ENCODE peak calls at places on chromosomes 2 and 18, in six cellular contexts. U, V, P, L, J and O are unnamed samples.

GRCh38 chr18:26004827-26005226 is 85.6 kb downstream of the SS18 start:
- DNase-seq in L (no peak), J (no peak), P (no peak), U (no peak), V (no peak), O (no peak)

GRCh38 chr2:191927319-191927867 is 80.5 kb upstream of the CAVIN2 start:
- DNase-seq in L (no peak), P (no peak), J (no peak), U (peak), V (peak), O (no peak)

GRCh38 chr2:151114934-151115333 is 146.7 kb downstream of the RBM43 start:
- DNase-seq in V (no peak), J (no peak), L (no peak), P (no peak), U (no peak), O (no peak)

GRCh38 chr2:22355816-22356433 is 1029.1 kb upstream of the KLHL29 start:
- DNase-seq in L (peak), V (peak), J (peak), U (no peak), P (peak), O (peak)

GRCh38 chr2:57516740-57517340 is 529.8 kb upstream of the VRK2 start:
- DNase-seq in U (peak), J (no peak), P (no peak), L (no peak), V (no peak), O (no peak)

GRCh38 chr2:203225423-203226039 is 13.3 kb upstream of the CYP20A1 start:
- DNase-seq in U (peak), V (no peak), J (no peak), L (peak), P (no peak), O (no peak)

GRCh38 chr2:61962095-61962984 is 56.9 kb downstream of the COMMD1 start:
- DNase-seq in V (no peak), L (no peak), J (no peak), P (no peak), U (no peak), O (no peak)

GRCh38 chr18:51559198-51559901 is 361.9 kb upstream of the MEX3C start:
- DNase-seq in P (no peak), U (no peak), J (no peak), L (no peak), V (no peak), O (no peak)

GRCh38 chr2:229849073-229849472 is 72.7 kb downstream of the TRIP12 start:
- DNase-seq in P (no peak), J (no peak), U (no peak), V (no peak), L (no peak), O (no peak)

GRCh38 chr18:63079114-63079513 is 240.5 kb downstream of the BCL2 start:
- DNase-seq in J (no peak), P (no peak), U (no peak), V (no peak), L (no peak), O (no peak)

GRCh38 chr2:219380926-219381325 is 6.8 kb downstream of the DNPEP start:
- DNase-seq in U (no peak), L (no peak), P (no peak), J (no peak), V (no peak), O (no peak)

GRCh38 chr2:61707984-61708852 is 145.6 kb downstream of the FAM161A start:
- DNase-seq in J (no peak), U (peak), P (no peak), L (peak), V (peak), O (no peak)

GRCh38 chr2:105615352-105615751 is 129.4 kb upstream of the NCK2 start:
- DNase-seq in L (no peak), P (no peak), V (no peak), U (no peak), J (no peak), O (no peak)

GRCh38 chr18:66640431-66640830 is 36.5 kb upstream of the CDH19 start:
- DNase-seq in L (no peak), J (no peak), V (no peak), P (no peak), U (no peak), O (no peak)

GRCh38 chr2:27262379-27263286 is at the start of gene SLC30A3:
- DNase-seq in U (no peak), P (peak), V (peak), L (peak), J (peak), O (peak)

GRCh38 chr18:67385455-67385854 is 131.1 kb downstream of the DSEL start:
- DNase-seq in U (peak), P (no peak), J (no peak), V (no peak), L (no peak), O (no peak)

GRCh38 chr2:88753833-88754584 is 62.5 kb downstream of the RPIA start:
- DNase-seq in L (no peak), U (no peak), V (no peak), J (no peak), P (no peak), O (no peak)

GRCh38 chr2:232134939-232135338 is 173.4 kb downstream of the DIS3L2 start:
- DNase-seq in P (no peak), V (no peak), U (no peak), J (no peak), L (no peak), O (no peak)

GRCh38 chr2:230893338-230893737 is 28.6 kb downstream of the ITM2C start:
- DNase-seq in L (no peak), P (no peak), V (no peak), J (peak), U (no peak), O (no peak)

GRCh38 chr2:163682695-163683094 is 53.1 kb downstream of the FIGN start:
- DNase-seq in V (no peak), L (no peak), U (peak), J (no peak), P (no peak), O (no peak)

GRCh38 chr2:197210450-197210849 is 100.1 kb downstream of the ANKRD44 start:
- DNase-seq in U (no peak), L (no peak), P (no peak), J (no peak), V (no peak), O (no peak)

GRCh38 chr2:222743263-222743865 is 71.9 kb downstream of the MOGAT1 start:
- DNase-seq in U (no peak), P (no peak), V (no peak), J (no peak), L (no peak), O (no peak)

GRCh38 chr2:168699834-168700417 is 102.5 kb upstream of the NOSTRIN start:
- DNase-seq in J (no peak), P (peak), U (peak), V (peak), L (no peak), O (peak)

GRCh38 chr2:175282300-175282699 is 100.8 kb upstream of the ATP5MC3 start:
- DNase-seq in U (peak), L (peak), P (no peak), J (no peak), V (no peak), O (no peak)

GRCh38 chr2:105545731-105546622 is 147.1 kb upstream of the FHL2 start:
- DNase-seq in P (peak), U (peak), L (peak), V (peak), J (no peak), O (no peak)

GRCh38 chr2:201978333-201978732 is 55.3 kb upstream of the FZD7 start:
- DNase-seq in P (no peak), U (no peak), L (no peak), J (no peak), V (no peak), O (no peak)

GRCh38 chr2:36568533-36569246 is 29.3 kb downstream of the FEZ2 start:
- DNase-seq in V (no peak), L (no peak), J (no peak), U (peak), P (no peak), O (no peak)

GRCh38 chr2:19851116-19851515 is 50.7 kb downstream of the TTC32 start:
- DNase-seq in P (no peak), V (no peak), L (no peak), J (no peak), U (no peak), O (no peak)
- TF ChIP-seq CTCF in P (no peak), V (no peak), L (no peak), J (no peak), U (peak), O (no peak)

DNA sequence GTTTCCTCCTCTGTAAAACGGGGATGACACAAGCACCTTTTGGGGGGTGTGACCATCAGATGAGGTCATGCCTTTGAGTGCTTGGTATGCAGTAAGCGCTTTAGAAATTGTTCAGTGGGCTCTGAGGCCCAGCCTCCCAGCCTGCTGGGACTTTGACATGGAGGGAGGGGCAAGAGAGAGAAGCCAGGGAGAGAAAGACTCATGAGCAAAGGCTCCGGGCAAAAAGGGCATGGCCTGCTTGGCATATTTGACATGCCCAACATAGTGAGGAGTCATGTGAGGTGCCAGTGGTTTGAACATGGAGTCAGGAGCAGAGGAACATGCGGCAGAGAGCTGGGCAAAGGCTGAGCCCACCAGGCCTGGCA is 14.0 kb downstream of the TNS1 start:
- DNase-seq in L (no peak), U (peak), J (no peak), P (no peak), V (no peak), O (no peak)
- TF ChIP-seq CTCF in L (peak), U (peak), J (no peak), P (no peak), V (no peak), O (no peak)

DNA sequence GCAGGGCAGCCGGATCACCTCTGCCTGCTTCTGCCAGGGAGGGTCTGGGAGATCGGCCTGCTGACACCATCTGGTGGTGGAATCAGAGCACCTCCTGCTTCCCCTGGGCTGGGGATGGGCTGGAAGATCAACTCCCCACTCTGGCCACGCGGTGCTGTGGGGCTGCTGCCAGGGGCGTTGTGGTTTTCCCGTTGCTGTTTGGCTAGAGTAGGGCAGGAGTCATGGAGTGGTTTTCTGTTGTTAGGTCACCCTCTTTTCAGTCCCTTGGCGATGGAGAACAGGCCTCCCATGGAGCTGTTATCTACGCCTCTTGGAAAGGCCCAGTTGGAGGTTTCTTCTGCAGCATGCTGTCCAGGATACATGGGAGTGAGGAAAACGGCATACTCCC is 15.2 kb downstream of the BCL2L11 start:
- DNase-seq in V (no peak), P (no peak), L (no peak), J (no peak), U (no peak), O (no peak)
- TF ChIP-seq CTCF in V (no peak), P (no peak), L (no peak), J (no peak), U (no peak), O (no peak)

GRCh38 chr2:113700186-113700841 is 56.1 kb downstream of the SLC35F5 start:
- DNase-seq in V (no peak), P (no peak), L (no peak), U (no peak), J (no peak), O (no peak)
- TF ChIP-seq CTCF in V (no peak), P (no peak), L (no peak), U (peak), J (no peak), O (no peak)

GRCh38 chr18:32360682-32361345 is 109.9 kb downstream of the GAREM1 start:
- DNase-seq in U (no peak), J (no peak), P (no peak), L (no peak), V (no peak), O (no peak)

GRCh38 chr18:32355896-32356295 is 114.8 kb downstream of the GAREM1 start:
- DNase-seq in V (no peak), J (no peak), L (no peak), P (no peak), U (no peak), O (no peak)

GRCh38 chr18:32362484-32362883 is 108.2 kb downstream of the GAREM1 start:
- DNase-seq in J (no peak), P (no peak), L (no peak), U (no peak), V (no peak), O (no peak)

GRCh38 chr18:32358529-32358928 is 112.2 kb downstream of the GAREM1 start:
- DNase-seq in V (no peak), J (no peak), P (no peak), L (no peak), U (no peak), O (no peak)

DNA sequence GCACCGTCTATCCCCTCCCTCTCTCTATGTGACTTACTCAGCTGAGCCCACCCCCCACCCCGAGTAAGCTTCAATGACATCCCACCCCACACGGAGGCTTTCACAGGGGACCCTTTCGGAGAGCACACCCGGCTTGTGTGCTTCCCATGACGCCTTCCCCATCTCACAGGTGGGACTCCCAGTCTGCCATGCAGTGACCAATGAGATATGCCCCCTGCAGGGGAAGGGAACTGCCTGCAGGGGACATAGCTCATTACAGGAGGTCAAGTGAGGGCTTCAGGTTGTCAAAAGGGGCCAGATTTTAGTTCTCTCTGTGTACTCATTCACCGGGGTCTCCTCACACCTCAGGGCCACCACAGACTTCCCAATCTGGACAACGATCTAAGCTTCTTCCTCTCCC is 112.6 kb downstream of the GAREM1 start:
- DNase-seq in P (no peak), L (no peak), J (no peak), V (no peak), U (no peak), O (no peak)
- TF ChIP-seq CTCF in P (no peak), L (no peak), J (no peak), V (no peak), U (no peak), O (no peak)

GRCh38 chr2:212528106-212528856 is 10.3 kb downstream of the ERBB4 start:
- DNase-seq in J (no peak), U (no peak), L (no peak), V (no peak), P (no peak), O (no peak)
- TF ChIP-seq CTCF in J (no peak), U (peak), L (no peak), V (no peak), P (no peak), O (no peak)

DNA sequence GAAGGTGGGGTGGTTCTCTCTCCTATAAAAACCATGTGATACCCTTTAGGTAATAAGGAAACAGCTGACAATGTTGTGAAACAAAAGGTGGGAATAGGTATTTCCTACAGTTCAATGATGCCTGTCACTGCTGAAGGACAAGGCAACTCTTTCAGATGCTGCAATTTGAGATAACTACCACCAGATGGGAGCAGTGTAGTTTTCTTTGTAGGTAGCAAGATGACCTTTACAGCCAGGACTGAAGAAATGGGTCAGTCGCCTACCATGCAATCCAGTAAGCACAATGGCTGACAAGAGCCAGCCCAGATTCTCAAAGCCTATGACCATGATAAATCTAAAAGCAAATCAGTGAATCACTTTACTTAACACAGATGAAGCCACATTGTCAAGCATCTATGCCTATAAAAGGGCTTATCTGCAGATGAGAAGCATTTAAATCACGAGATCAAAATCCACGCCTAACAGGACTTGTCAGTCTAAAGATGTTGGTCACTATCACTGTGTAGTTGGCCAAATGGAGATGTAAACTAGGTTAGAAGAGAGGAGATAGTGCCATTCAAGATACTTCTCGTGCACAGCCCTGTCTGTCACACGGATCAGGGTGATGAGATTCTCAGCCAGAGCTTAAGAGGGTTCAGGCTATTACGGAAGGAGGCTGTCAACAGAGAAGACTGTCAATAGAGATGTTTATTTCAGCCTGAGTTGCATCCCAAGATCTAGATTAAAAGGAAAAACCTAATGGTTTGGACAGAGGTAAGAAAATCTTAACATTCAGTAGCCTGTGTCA is 83.7 kb downstream of the AAK1 start:
- DNase-seq in P (no peak), J (no peak), U (peak), V (no peak), L (peak), O (no peak)
- TF ChIP-seq CTCF in P (peak), J (peak), U (peak), V (peak), L (peak), O (no peak)

GRCh38 chr2:9778012-9778411 is 65.3 kb upstream of the TAF1B start:
- DNase-seq in P (no peak), U (no peak), V (no peak), J (no peak), L (no peak), O (no peak)
- TF ChIP-seq CTCF in P (no peak), U (peak), V (no peak), J (no peak), L (no peak), O (no peak)

GRCh38 chr2:237968048-237968862 is 1.4 kb downstream of the UBE2F start:
- DNase-seq in V (no peak), U (peak), L (no peak), J (no peak), P (no peak), O (no peak)
- TF ChIP-seq CTCF in V (no peak), U (no peak), L (no peak), J (no peak), P (no peak), O (no peak)